ENCODE peak calls at places on chromosomes 5 and 9, in four cellular contexts. W, P, K and M are unnamed samples.

GRCh38 chr9:71552480-71552879 is 215.8 kb downstream of the CEMIP2 start:
- DNase-seq in K (peak; percentile 8), P (no peak), W (peak; percentile 4), M (no peak)

GRCh38 chr5:136035837-136036236 is 7.0 kb downstream of the TGFBI start:
- DNase-seq in P (no peak), K (no peak), W (no peak), M (no peak)

GRCh38 chr9:17906841-17907779 is 328.2 kb downstream of the SH3GL2 start:
- DNase-seq in P (no peak), K (no peak), W (no peak), M (no peak)

GRCh38 chr5:10479226-10479721 is 37.6 kb downstream of the ROPN1L start:
- DNase-seq in W (no peak), P (no peak), K (no peak), M (no peak)

GRCh38 chr9:81371824-81372223 is 317.5 kb downstream of the TLE1 start:
- DNase-seq in K (no peak), P (peak; percentile 40), W (no peak), M (no peak)

GRCh38 chr9:121966706-121967105 is 126.4 kb downstream of the TTLL11 start:
- DNase-seq in P (no peak), K (no peak), W (no peak), M (no peak)

GRCh38 chr5:42800748-42801330 is 10.9 kb downstream of the SELENOP start:
- DNase-seq in K (no peak), W (no peak), P (no peak), M (no peak)

GRCh38 chr5:114857951-114858401 is 311.7 kb downstream of the TRIM36 start:
- DNase-seq in K (no peak), P (peak; percentile 5), W (no peak), M (no peak)

GRCh38 chr5:29203049-29203448 is 1990.4 kb upstream of the CDH6 start:
- DNase-seq in P (no peak), K (no peak), W (no peak), M (no peak)

GRCh38 chr5:83965431-83965830 is 244.8 kb upstream of the HAPLN1 start:
- DNase-seq in K (no peak), W (no peak), P (no peak), M (no peak)

GRCh38 chr5:116990010-116990409 is 415.4 kb upstream of the SEMA6A start:
- DNase-seq in K (peak; percentile 85), W (no peak), P (no peak), M (peak; percentile 76)

GRCh38 chr9:16870606-16871357 is at the start of gene BNC2:
- DNase-seq in K (peak; percentile 18), W (peak; percentile 75), P (no peak), M (peak; percentile 35)

GRCh38 chr9:23145467-23145866 is 680.6 kb downstream of the ELAVL2 start:
- DNase-seq in W (no peak), K (no peak), P (no peak), M (no peak)

GRCh38 chr9:77163889-77164288 is 13.4 kb upstream of the VPS13A start:
- DNase-seq in W (no peak), P (no peak), K (no peak), M (no peak)

GRCh38 chr9:17422994-17423680 is 155.7 kb upstream of the SH3GL2 start:
- DNase-seq in W (no peak), K (no peak), P (no peak), M (no peak)

GRCh38 chr5:103407399-103407798 is 148.8 kb downstream of the MACIR start:
- DNase-seq in K (no peak), W (no peak), P (no peak), M (peak; percentile 22)

GRCh38 chr9:27436234-27436633 is 87.9 kb upstream of the IFNK start:
- DNase-seq in W (no peak), P (no peak), K (no peak), M (no peak)

GRCh38 chr5:122774861-122775712 is at the start of gene SNX2:
- DNase-seq in K (peak; percentile 86), W (peak; percentile 98), P (peak; percentile 69), M (peak; percentile 87)

GRCh38 chr5:11182441-11183080 is 421.5 kb upstream of the DAP start:
- DNase-seq in K (peak; percentile 46), W (peak; percentile 49), P (peak; percentile 11), M (peak; percentile 46)

GRCh38 chr5:173878224-173878967 is 9.8 kb upstream of the CPEB4 start:
- DNase-seq in K (no peak), P (no peak), W (no peak), M (no peak)

GRCh38 chr9:761155-761792 is 80.2 kb upstream of the DMRT1 start:
- DNase-seq in P (no peak), W (no peak), K (peak; percentile 59), M (no peak)

GRCh38 chr9:114167591-114168091 is 12.3 kb downstream of the COL27A1 start:
- DNase-seq in W (no peak), P (no peak), K (no peak), M (no peak)